ENCODE peak calls at places on chromosome 1, in nine cellular contexts. P, E, H, M, D, V, Q, G and C are unnamed samples.
A peak's percentile ranks its signal among the peaks of the same experiment; 100 is the strongest.

GRCh38 chr1:190168116-190168515 is 309.5 kb downstream of the BRINP3 start:
- DNase-seq in E (no peak), V (no peak), D (no peak), H (no peak), G (no peak), P (peak; percentile 70), M (peak; percentile 67), Q (no peak), C (no peak)

GRCh38 chr1:13540871-13541270 is 27.1 kb upstream of the LRRC38 start:
- DNase-seq in M (no peak), D (no peak), H (no peak), V (no peak), P (no peak), E (no peak), G (no peak), Q (no peak), C (peak; percentile 64)

GRCh38 chr1:105317976-105318375 is 1568.3 kb downstream of the AMY1C start:
- DNase-seq in Q (no peak), P (no peak), E (no peak), G (no peak), V (no peak), D (no peak), M (no peak), H (no peak), C (no peak)

GRCh38 chr1:188432427-188432826 is 1603.7 kb downstream of the PLA2G4A start:
- DNase-seq in D (no peak), V (no peak), M (no peak), P (no peak), H (no peak), E (no peak), Q (no peak), G (no peak), C (no peak)

GRCh38 chr1:29197993-29198392 is 16.3 kb upstream of the SRSF4 start:
- DNase-seq in E (no peak), G (no peak), Q (no peak), P (no peak), M (no peak), D (no peak), V (no peak), H (no peak), C (no peak)

GRCh38 chr1:2444138-2444591 is 31.8 kb upstream of the PEX10 start:
- DNase-seq in E (no peak), H (no peak), D (no peak), G (no peak), V (no peak), M (no peak), Q (no peak), P (no peak), C (no peak)

GRCh38 chr1:175072131-175072941 is 4.7 kb downstream of the TNN start:
- DNase-seq in Q (peak; percentile 10), M (peak; percentile 35), E (no peak), V (no peak), H (no peak), P (peak; percentile 41), D (no peak), G (no peak), C (peak; percentile 37)

GRCh38 chr1:2412395-2412772 is at the start of gene PEX10:
- DNase-seq in E (peak; percentile 99), D (peak; percentile 62), Q (peak; percentile 97), G (peak; percentile 99), P (peak; percentile 79), V (peak; percentile 80), H (peak; percentile 98), M (peak; percentile 93), C (peak; percentile 99)

GRCh38 chr1:184075040-184076029 is 23.8 kb downstream of the TSEN15 start:
- DNase-seq in M (peak; percentile 51), D (no peak), P (peak; percentile 43), E (no peak), Q (peak; percentile 34), H (no peak), V (no peak), G (no peak), C (no peak)

GRCh38 chr1:154745750-154746425 is 124.2 kb downstream of the KCNN3 start:
- DNase-seq in P (no peak), H (no peak), E (no peak), G (no peak), M (no peak), Q (no peak), D (no peak), V (no peak), C (no peak)

GRCh38 chr1:64471218-64471719 is 1.3 kb downstream of the CACHD1 start:
- DNase-seq in V (no peak), E (no peak), D (no peak), H (peak; percentile 70), M (peak; percentile 33), Q (peak; percentile 21), P (peak; percentile 30), G (peak; percentile 78), C (peak; percentile 71)

DNA sequence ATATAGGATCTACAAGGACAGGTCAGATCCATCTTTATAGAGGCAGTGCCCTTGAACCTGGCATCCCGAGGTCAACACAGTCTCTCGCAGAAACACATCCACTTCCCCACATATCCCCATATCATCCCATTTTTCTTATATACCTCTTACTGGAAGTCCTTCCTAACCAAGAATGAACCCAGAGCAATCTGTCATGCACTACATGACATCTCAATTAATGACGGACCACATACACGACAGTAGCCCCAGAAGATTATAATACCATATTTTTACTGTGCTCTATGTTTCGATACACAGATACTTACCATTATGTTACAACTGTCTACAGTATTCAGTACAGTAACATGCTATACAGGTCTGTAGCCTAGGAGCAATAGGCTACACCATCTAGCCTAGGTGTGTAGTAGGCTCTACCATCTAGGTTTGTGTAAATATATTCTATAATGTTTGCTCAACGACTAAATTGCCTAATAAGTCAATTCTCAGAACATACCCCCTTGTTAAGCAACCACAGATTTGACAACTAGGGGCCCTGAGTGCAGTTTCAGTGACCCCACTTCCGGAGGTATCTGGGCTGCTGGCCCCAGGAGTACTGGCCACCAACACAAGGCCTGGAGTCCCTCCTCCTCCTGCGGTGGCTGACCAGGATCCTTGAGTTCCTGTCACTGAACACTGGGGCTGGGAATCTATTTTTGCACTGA is 28.1 kb downstream of the PTPN14 start:
- DNase-seq in E (no peak), Q (no peak), M (no peak), V (no peak), D (no peak), H (no peak), P (no peak), G (no peak), C (no peak)
- H3K4me1 ChIP-seq in E (no peaks in the 10 kb centered on the region), Q (no peaks in the 10 kb centered on the region), M (peaks cover 26% of the 10 kb centered on the region), V (peaks cover 5% of the 10 kb centered on the region), D (no peaks in the 10 kb centered on the region), H (peaks cover 2% of the 10 kb centered on the region), P (peaks cover 35% of the 10 kb centered on the region), G (peaks cover 3% of the 10 kb centered on the region), C (peaks cover 61% of the 10 kb centered on the region)

GRCh38 chr1:27523666-27524020 is 33.7 kb upstream of the WASF2 start:
- DNase-seq in M (no peak), V (no peak), H (no peak), E (no peak), D (no peak), Q (no peak), G (no peak), P (no peak), C (no peak)
- H3K4me1 ChIP-seq in M (peaks cover 91% of the 10 kb centered on the region), V (peaks cover 32% of the 10 kb centered on the region), H (peaks cover 56% of the 10 kb centered on the region), E (peaks cover 72% of the 10 kb centered on the region), D (peaks cover 96% of the 10 kb centered on the region), Q (peaks cover 64% of the 10 kb centered on the region), G (peaks cover 54% of the 10 kb centered on the region), P (peaks cover 36% of the 10 kb centered on the region), C (peaks cover 79% of the 10 kb centered on the region)

GRCh38 chr1:12348113-12348512 is 118.3 kb downstream of the VPS13D start:
- DNase-seq in P (no peak), E (no peak), V (no peak), M (no peak), G (no peak), Q (no peak), H (no peak), D (no peak), C (no peak)
- H3K4me1 ChIP-seq in P (no peaks in the 10 kb centered on the region), E (peaks cover 26% of the 10 kb centered on the region), V (peaks cover 29% of the 10 kb centered on the region), M (no peaks in the 10 kb centered on the region), G (peaks cover 6% of the 10 kb centered on the region), Q (peaks cover 21% of the 10 kb centered on the region), H (peaks cover 3% of the 10 kb centered on the region), D (no peaks in the 10 kb centered on the region), C (peaks cover 11% of the 10 kb centered on the region)

GRCh38 chr1:150558761-150559626 is 9.8 kb downstream of the ADAMTSL4 start:
- DNase-seq in H (peak; percentile 61), D (no peak), P (no peak), E (no peak), V (no peak), G (peak; percentile 90), Q (no peak), M (no peak), C (peak; percentile 79)
- H3K4me1 ChIP-seq in H (peaks cover 28% of the 10 kb centered on the region), D (peaks cover 46% of the 10 kb centered on the region), P (peaks cover 19% of the 10 kb centered on the region), E (peaks cover 31% of the 10 kb centered on the region), V (peaks cover 14% of the 10 kb centered on the region), G (peaks cover 22% of the 10 kb centered on the region), Q (peaks cover 18% of the 10 kb centered on the region), M (peaks cover 45% of the 10 kb centered on the region), C (peaks cover 37% of the 10 kb centered on the region)

GRCh38 chr1:21907737-21908136 is 29.4 kb downstream of the HSPG2 start:
- DNase-seq in H (no peak), G (no peak), M (no peak), P (no peak), D (no peak), Q (no peak), E (no peak), V (no peak), C (no peak)
- H3K4me1 ChIP-seq in H (peaks cover 28% of the 10 kb centered on the region), G (peaks cover 59% of the 10 kb centered on the region), M (peaks cover 30% of the 10 kb centered on the region), P (no peaks in the 10 kb centered on the region), D (peaks cover 74% of the 10 kb centered on the region), Q (peaks cover 7% of the 10 kb centered on the region), E (peaks cover 5% of the 10 kb centered on the region), V (peaks cover 12% of the 10 kb centered on the region), C (peaks cover 77% of the 10 kb centered on the region)

DNA sequence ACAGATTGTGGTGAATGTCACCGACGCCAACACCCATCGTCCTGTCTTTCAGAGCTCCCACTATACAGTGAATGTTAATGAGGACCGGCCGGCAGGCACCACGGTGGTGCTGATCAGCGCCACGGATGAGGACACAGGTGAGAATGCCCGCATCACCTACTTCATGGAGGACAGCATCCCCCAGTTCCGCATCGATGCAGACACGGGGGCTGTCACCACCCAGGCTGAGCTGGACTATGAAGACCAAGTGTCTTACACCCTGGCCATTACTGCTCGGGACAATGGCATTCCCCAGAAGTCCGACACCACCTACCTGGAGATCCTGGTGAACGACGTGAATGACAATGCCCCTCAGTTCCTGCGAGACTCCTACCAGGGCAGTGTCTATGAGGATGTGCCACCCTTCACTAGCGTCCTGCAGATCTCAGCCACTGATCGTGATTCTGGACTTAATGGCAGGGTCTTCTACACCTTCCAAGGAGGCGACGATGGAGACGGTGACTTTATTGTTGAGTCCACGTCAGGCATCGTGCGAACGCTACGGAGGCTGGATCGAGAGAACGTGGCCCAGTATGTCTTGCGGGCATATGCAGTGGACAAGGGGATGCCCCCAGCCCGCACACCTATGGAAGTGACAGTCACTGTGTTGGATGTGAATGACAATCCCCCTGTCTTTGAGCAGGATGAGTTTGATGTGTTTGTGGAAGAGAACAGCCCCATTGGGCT is 3.0 kb downstream of the CELSR2 start:
- DNase-seq in G (no peak), H (no peak), Q (no peak), E (no peak), V (no peak), P (no peak), D (no peak), M (no peak), C (no peak)
- H3K4me1 ChIP-seq in G (peaks cover 15% of the 10 kb centered on the region), H (peaks cover 4% of the 10 kb centered on the region), Q (peaks cover 15% of the 10 kb centered on the region), E (peaks cover 14% of the 10 kb centered on the region), V (no peaks in the 10 kb centered on the region), P (peaks cover 25% of the 10 kb centered on the region), D (peaks cover 36% of the 10 kb centered on the region), M (peaks cover 48% of the 10 kb centered on the region), C (peaks cover 27% of the 10 kb centered on the region)